ENCODE peak calls at places on chromosomes 5 and 9, in six cellular contexts. One of them, this sample, is unnamed.

GRCh38 chr5:1507961-1508678 is 15.6 kb downstream of the LPCAT1 start:
- DNase-seq in pancreas: no peak
- DNase-seq in fibroblast of mammary gland: no peak
- DNase-seq in AG10803: no peak
- DNase-seq in aorta: peak
- DNase-seq in colonic mucosa: no peak
- DNase-seq in this sample: no peak

GRCh38 chr9:33129886-33130284 is 37.3 kb downstream of the B4GALT1 start:
- DNase-seq in pancreas: peak
- DNase-seq in fibroblast of mammary gland: no peak
- DNase-seq in AG10803: no peak
- DNase-seq in aorta: no peak
- DNase-seq in colonic mucosa: peak
- DNase-seq in this sample: no peak

GRCh38 chr5:135208555-135209494 is 174.8 kb upstream of the PITX1 start:
- DNase-seq in pancreas: no peak
- DNase-seq in fibroblast of mammary gland: peak
- DNase-seq in AG10803: peak
- DNase-seq in aorta: peak
- DNase-seq in colonic mucosa: peak
- DNase-seq in this sample: peak

GRCh38 chr5:168171901-168172717 is 119.3 kb upstream of the WWC1 start:
- DNase-seq in pancreas: no peak
- DNase-seq in fibroblast of mammary gland: peak
- DNase-seq in AG10803: peak
- DNase-seq in aorta: no peak
- DNase-seq in colonic mucosa: no peak
- DNase-seq in this sample: peak

GRCh38 chr9:95508242-95508967 is 8.4 kb downstream of the PTCH1 start:
- DNase-seq in pancreas: no peak
- DNase-seq in fibroblast of mammary gland: no peak
- DNase-seq in AG10803: peak
- DNase-seq in aorta: no peak
- DNase-seq in colonic mucosa: no peak
- DNase-seq in this sample: peak

GRCh38 chr9:36141288-36141687 is 4.8 kb downstream of the GLIPR2 start:
- DNase-seq in pancreas: no peak
- DNase-seq in fibroblast of mammary gland: peak
- DNase-seq in AG10803: peak
- DNase-seq in aorta: no peak
- DNase-seq in colonic mucosa: no peak
- DNase-seq in this sample: peak

GRCh38 chr5:95760291-95761191 is 29.4 kb downstream of the RHOBTB3 start:
- DNase-seq in pancreas: no peak
- DNase-seq in fibroblast of mammary gland: peak
- DNase-seq in AG10803: peak
- DNase-seq in aorta: no peak
- DNase-seq in colonic mucosa: no peak
- DNase-seq in this sample: peak

GRCh38 chr5:66960373-66961137 is 236.0 kb downstream of the CD180 start:
- DNase-seq in pancreas: no peak
- DNase-seq in fibroblast of mammary gland: peak
- DNase-seq in AG10803: peak
- DNase-seq in aorta: no peak
- DNase-seq in colonic mucosa: no peak
- DNase-seq in this sample: no peak

GRCh38 chr5:120615967-120616645 is 152.0 kb downstream of the PRR16 start:
- DNase-seq in pancreas: no peak
- DNase-seq in fibroblast of mammary gland: peak
- DNase-seq in AG10803: peak
- DNase-seq in aorta: no peak
- DNase-seq in colonic mucosa: no peak
- DNase-seq in this sample: peak

GRCh38 chr5:138790684-138791083 is 37.5 kb downstream of the CTNNA1 start:
- DNase-seq in pancreas: no peak
- DNase-seq in fibroblast of mammary gland: peak
- DNase-seq in AG10803: no peak
- DNase-seq in aorta: no peak
- DNase-seq in colonic mucosa: no peak
- DNase-seq in this sample: no peak

This sample was measured in epithelial cell of esophagus.